ENCODE peak calls at places on chromosomes 5 and 9, in six cellular contexts. Z is brain microvascular endothelial cell, O is GM13976, I is fibroblast of lung, G is HFFc6, C is left lung. Q is an unnamed sample.
A peak's percentile ranks its signal among the peaks of the same experiment; 100 is the strongest.

GRCh38 chr5:131867524-131867923 is 70.7 kb upstream of the FNIP1 start:
- DNase-seq in Z (no peak), O (no peak), I (no peak), G (no peak), C (no peak), Q (no peak)

GRCh38 chr9:91847576-91847975 is 102.5 kb downstream of the ROR2 start:
- DNase-seq in Z (peak; percentile 13), O (no peak), I (peak; percentile 58), G (peak; percentile 27), C (no peak), Q (peak; percentile 79)

GRCh38 chr9:90189306-90189705 is 453.3 kb downstream of the DIRAS2 start:
- DNase-seq in Z (no peak), O (peak; percentile 40), I (no peak), G (no peak), C (no peak), Q (no peak)

GRCh38 chr9:76223749-76224340 is 170.4 kb downstream of the RFK start:
- DNase-seq in Z (no peak), O (no peak), I (peak; percentile 17), G (no peak), C (no peak), Q (no peak)

GRCh38 chr5:60372786-60373185 is 327.2 kb downstream of the DEPDC1B start:
- DNase-seq in Z (no peak), O (no peak), I (no peak), G (no peak), C (no peak), Q (no peak)

GRCh38 chr5:32055891-32056866 is 117.9 kb downstream of the GOLPH3 start:
- DNase-seq in Z (no peak), O (no peak), I (no peak), G (no peak), C (no peak), Q (no peak)

GRCh38 chr9:91207889-91208651 is 153.6 kb downstream of the AUH start:
- DNase-seq in Z (no peak), O (peak; percentile 71), I (peak; percentile 58), G (no peak), C (no peak), Q (no peak)

GRCh38 chr5:140336388-140336787 is 10.0 kb downstream of the HBEGF start:
- DNase-seq in Z (no peak), O (no peak), I (no peak), G (no peak), C (peak; percentile 4), Q (peak; percentile 21)

GRCh38 chr9:19967567-19968459 is 179.0 kb upstream of the SLC24A2 start:
- DNase-seq in Z (no peak), O (no peak), I (no peak), G (no peak), C (no peak), Q (no peak)

GRCh38 chr5:124124711-124125229 is 612.8 kb downstream of the CSNK1G3 start:
- DNase-seq in Z (no peak), O (no peak), I (peak; percentile 4), G (no peak), C (no peak), Q (peak; percentile 54)

GRCh38 chr5:10145922-10146321 is 103.8 kb downstream of the ATPSCKMT start:
- DNase-seq in Z (peak; percentile 46), O (no peak), I (peak; percentile 29), G (peak; percentile 55), C (no peak), Q (peak; percentile 64)
- TF ChIP-seq CTCF in Z (peak; percentile 47), O (no peak), I (peak; percentile 34), G (peak; percentile 75), C (no peak), Q (peak; percentile 16)

DNA sequence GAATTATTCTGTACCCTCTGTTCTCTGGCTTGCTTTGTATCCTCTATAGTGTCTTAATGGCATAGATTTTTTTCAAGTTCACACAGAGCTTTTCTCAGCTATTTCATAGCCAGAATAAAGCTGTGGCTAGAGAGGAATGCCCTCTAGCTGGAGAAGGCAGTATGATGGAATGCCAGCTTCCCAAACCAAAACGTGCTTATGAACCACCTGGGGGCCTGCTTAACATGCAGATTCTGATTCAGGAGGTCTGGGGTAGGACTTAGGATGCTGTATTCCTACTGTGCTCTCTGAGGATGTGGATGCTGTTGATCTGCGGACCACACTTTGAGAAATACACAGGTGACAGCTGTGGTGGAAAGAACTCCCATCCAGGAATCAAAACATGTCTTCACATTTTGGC is 49.9 kb upstream of the DPYSL3 start:
- DNase-seq in Z (no peak), O (no peak), I (peak; percentile 63), G (peak; percentile 15), C (no peak), Q (peak; percentile 47)
- TF ChIP-seq CTCF in Z (peak; percentile 45), O (no peak), I (no peak), G (peak; percentile 26), C (no peak), Q (no peak)

GRCh38 chr9:33861917-33862453 is 45.0 kb downstream of the UBE2R2 start:
- DNase-seq in Z (no peak), O (no peak), I (no peak), G (no peak), C (no peak), Q (no peak)
- TF ChIP-seq CTCF in Z (no peak), O (no peak), I (no peak), G (no peak), C (no peak), Q (no peak)

GRCh38 chr5:76477576-76477975 is 74.5 kb downstream of the IQGAP2 start:
- DNase-seq in Z (no peak), O (no peak), I (no peak), G (no peak), C (no peak), Q (no peak)
- TF ChIP-seq CTCF in Z (no peak), O (no peak), I (no peak), G (no peak), C (no peak), Q (no peak)

DNA sequence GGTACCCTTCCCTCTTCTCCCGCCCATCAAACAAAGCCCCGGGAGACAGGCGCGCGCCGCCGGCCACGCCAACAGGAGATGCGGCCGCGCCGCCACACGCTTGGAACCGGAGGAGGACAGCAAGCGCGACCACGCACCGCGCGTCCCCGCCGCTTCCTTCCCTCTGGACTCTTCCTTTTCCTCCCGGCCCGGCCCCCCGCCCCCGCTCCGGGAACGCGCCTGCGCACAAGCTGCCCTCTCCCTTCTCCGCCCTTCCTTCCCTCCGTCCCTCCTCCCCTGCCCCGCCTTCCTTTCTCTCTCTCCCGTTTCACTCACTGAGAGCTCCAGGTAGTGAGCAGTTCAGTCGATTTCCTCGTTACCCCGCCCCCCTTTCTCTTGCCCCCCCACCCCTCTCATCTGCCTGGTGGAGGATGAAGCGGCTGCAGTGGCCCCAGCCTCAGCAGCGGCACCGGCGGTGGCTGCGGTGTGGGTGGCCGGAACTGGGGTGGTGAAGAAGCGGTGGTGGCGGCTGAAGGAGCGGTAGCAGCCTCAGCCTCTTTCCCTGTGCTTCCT is at the start of gene RASA1:
- DNase-seq in Z (peak; percentile 86), O (peak; percentile 92), I (peak; percentile 92), G (peak; percentile 89), C (peak; percentile 96), Q (peak; percentile 88)
- TF ChIP-seq CTCF in Z (no peak), O (no peak), I (no peak), G (no peak), C (no peak), Q (no peak)